ENCODE peak calls at places on chromosome 2, in six cellular contexts. E is transverse colon, H is GM23338, K is stomach, N is HL-60, C is spleen. U is an unnamed sample.

GRCh38 chr2:215367647-215368492 is 56.0 kb downstream of the ATIC start:
- DNase-seq in C (no peak), H (no peak), E (no peak), K (no peak), N (no peak), U (no peak)

GRCh38 chr2:208413931-208414330 is 7.3 kb downstream of the PTH2R start:
- DNase-seq in H (no peak), K (no peak), C (no peak), N (no peak), E (no peak), U (no peak)

GRCh38 chr2:132837764-132838163 is 167.8 kb upstream of the LYPD1 start:
- DNase-seq in N (no peak), K (no peak), E (no peak), C (no peak), H (no peak), U (no peak)

GRCh38 chr2:81242502-81242901 is 938.0 kb upstream of the LRRTM1 start:
- DNase-seq in H (peak; percentile 3), K (no peak), E (no peak), C (no peak), N (no peak), U (no peak)

GRCh38 chr2:23649819-23650218 is 264.8 kb downstream of the KLHL29 start:
- DNase-seq in H (no peak), E (no peak), C (no peak), K (no peak), N (no peak), U (no peak)

GRCh38 chr2:219803294-219803693 is 175.9 kb downstream of the SLC4A3 start:
- DNase-seq in K (no peak), C (no peak), H (no peak), E (no peak), N (peak; percentile 9), U (no peak)

GRCh38 chr2:20429528-20429927 is 17.3 kb upstream of the RHOB start:
- DNase-seq in E (peak; percentile 55), H (no peak), C (no peak), K (peak; percentile 27), N (no peak), U (no peak)

GRCh38 chr2:58533376-58533775 is 292.3 kb upstream of the FANCL start:
- DNase-seq in H (no peak), C (no peak), E (no peak), N (no peak), K (no peak), U (no peak)

GRCh38 chr2:161239416-161240109 is 68.7 kb upstream of the PSMD14 start:
- DNase-seq in N (no peak), E (no peak), K (no peak), C (peak; percentile 71), H (peak; percentile 62), U (no peak)

GRCh38 chr2:16023663-16024360 is 83.5 kb downstream of the MYCN start:
- DNase-seq in K (no peak), H (no peak), E (no peak), C (no peak), N (no peak), U (no peak)

GRCh38 chr2:169452080-169452479 is 27.2 kb upstream of the BBS5 start:
- DNase-seq in H (peak; percentile 69), E (no peak), C (no peak), N (no peak), K (no peak), U (no peak)

GRCh38 chr2:234026111-234026510 is 24.4 kb upstream of the SPP2 start:
- DNase-seq in E (no peak), H (no peak), K (no peak), C (no peak), N (no peak), U (no peak)

GRCh38 chr2:240060977-240061591 is 7.8 kb upstream of the OR6B3 start:
- DNase-seq in N (peak; percentile 40), E (peak; percentile 20), K (no peak), C (no peak), H (peak; percentile 69), U (no peak)

GRCh38 chr2:68824831-68825230 is 46.4 kb downstream of the BMP10 start:
- DNase-seq in H (no peak), K (no peak), C (no peak), E (no peak), N (no peak), U (no peak)

GRCh38 chr2:3266727-3267548 is 110.7 kb downstream of the EIPR1 start:
- DNase-seq in K (no peak), N (no peak), C (peak; percentile 38), E (no peak), H (no peak), U (peak; percentile 24)

GRCh38 chr2:217515615-217516309 is 487.0 kb downstream of the TNS1 start:
- DNase-seq in K (no peak), E (no peak), N (no peak), H (no peak), C (no peak), U (no peak)

GRCh38 chr2:102063948-102064678 is 72.4 kb downstream of the IL1R2 start:
- DNase-seq in C (peak; percentile 86), E (peak; percentile 81), N (peak; percentile 94), K (peak; percentile 81), H (peak; percentile 35), U (peak; percentile 94)

GRCh38 chr2:46335404-46335965 is 38.3 kb downstream of the EPAS1 start:
- DNase-seq in N (no peak), C (no peak), H (peak; percentile 69), E (peak; percentile 52), K (no peak), U (peak; percentile 82)

GRCh38 chr2:241112592-241112991 is 10.5 kb upstream of the MTERF4 start:
- DNase-seq in N (no peak), C (no peak), H (no peak), E (no peak), K (no peak), U (peak; percentile 38)

GRCh38 chr2:119407430-119408220 is 24.0 kb upstream of the TMEM37 start:
- DNase-seq in N (peak; percentile 52), E (peak; percentile 56), H (peak; percentile 75), K (peak; percentile 58), C (no peak), U (no peak)

GRCh38 chr2:85744771-85745601 is 8.8 kb upstream of the ATOH8 start:
- DNase-seq in K (no peak), E (peak; percentile 27), N (no peak), H (no peak), C (no peak), U (peak; percentile 84)

GRCh38 chr2:230939691-230940475 is 14.8 kb upstream of the GPR55 start:
- DNase-seq in C (peak; percentile 52), E (no peak), K (peak; percentile 14), N (no peak), H (no peak), U (no peak)

GRCh38 chr2:226524381-226524843 is 275.2 kb downstream of the IRS1 start:
- DNase-seq in E (no peak), C (no peak), H (no peak), K (no peak), N (no peak), U (no peak)

DNA sequence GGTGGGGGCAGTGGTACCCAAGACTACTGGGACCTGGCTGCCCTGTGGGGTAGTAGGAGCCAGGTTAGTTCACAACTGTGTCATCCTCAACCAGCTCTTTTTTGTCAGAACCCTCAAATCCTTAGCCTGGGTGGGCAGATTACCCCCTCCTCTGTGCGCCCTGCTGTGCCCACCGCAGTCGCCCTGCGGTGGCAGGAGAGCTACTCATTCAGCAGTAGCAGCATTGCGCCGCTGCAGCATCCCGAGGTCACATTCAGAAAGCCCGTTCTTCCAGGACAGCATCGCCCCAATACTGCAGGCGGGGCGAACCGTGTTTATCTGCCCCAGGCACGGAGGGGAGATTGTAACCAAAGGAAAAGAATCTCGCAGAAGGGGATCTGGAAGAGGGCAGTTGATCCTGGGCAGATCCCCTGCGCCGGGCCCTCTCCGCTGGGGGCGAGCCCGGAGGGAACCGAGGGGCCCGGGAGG is 13.0 kb downstream of the POU3F3 start:
- DNase-seq in H (peak; percentile 51), E (no peak), K (no peak), N (no peak), C (no peak), U (no peak)
- TF ChIP-seq POLR2AphosphoS5 in H (no peak), E (no peak), K (no peak), N (no peak), C (no peak), U (no peak)

DNA sequence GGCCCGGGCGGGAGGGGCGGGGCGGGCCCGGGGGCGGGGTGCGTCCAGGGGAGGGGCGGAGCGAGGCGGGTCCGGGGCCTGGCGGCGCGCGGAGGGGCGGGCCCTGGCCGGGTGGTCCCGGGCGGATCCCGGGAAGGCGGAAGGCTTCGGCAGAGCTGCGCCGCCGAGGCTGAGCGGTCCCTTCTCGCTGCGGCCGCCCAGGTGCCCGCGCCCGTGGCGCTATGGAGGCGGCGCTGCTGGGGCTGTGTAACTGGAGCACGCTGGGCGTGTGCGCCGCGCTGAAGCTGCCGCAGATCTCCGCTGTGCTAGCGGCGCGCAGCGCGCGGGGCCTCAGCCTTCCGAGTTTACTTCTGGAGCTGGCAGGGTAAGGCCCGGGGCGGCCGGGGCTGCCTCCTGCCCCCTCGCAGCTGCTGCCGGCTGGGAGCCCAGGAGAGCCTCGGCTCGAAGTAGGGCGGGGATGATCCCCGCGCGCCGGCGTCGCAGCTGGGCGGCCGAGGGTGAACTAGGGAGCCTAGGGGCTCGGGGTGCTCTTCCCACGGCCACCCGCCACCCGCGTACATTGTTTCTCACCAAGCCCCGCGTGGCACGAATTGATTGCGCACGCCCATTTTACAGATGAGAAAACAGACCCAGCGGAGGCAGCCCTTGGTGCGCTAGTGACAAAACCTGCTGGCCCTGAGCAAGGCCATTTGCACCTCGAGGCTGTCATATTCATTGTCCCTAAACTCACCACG is at the start of gene SLC66A3:
- DNase-seq in E (no peak), H (peak; percentile 88), K (no peak), C (peak; percentile 97), N (peak; percentile 75), U (peak; percentile 87)
- TF ChIP-seq POLR2AphosphoS5 in E (peak; percentile 81), H (peak; percentile 51), K (peak; percentile 93), C (peak; percentile 95), N (no peak), U (peak; percentile 38)

DNA sequence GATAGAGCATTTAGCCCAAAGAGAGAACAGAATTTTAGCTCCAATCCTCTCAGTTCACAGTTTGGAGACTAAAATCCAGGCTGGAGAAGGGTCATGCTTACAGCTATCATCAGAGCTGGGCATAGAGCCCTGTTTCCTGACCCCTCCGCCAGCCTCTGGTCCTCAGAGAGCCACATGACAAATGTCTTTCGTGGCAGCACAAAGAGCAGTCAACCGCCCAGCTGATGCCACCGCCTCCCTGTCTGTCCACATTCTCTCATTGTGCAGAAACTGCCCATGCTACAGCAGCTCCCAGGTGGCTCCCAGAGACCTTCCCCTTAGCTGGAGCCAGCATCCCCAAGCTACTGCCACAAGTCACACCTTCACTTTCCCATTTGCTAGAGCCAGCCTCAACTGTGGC is 7.6 kb downstream of the KCNK3 start:
- DNase-seq in N (no peak), K (no peak), E (no peak), H (no peak), C (no peak), U (no peak)
- TF ChIP-seq POLR2AphosphoS5 in N (no peak), K (no peak), E (no peak), H (no peak), C (no peak), U (no peak)

GRCh38 chr2:65662654-65663432 is 230.4 kb upstream of the SPRED2 start:
- DNase-seq in E (peak; percentile 15), K (no peak), H (no peak), N (no peak), C (no peak), U (no peak)
- TF ChIP-seq POLR2AphosphoS5 in E (peak; percentile 49), K (no peak), H (no peak), N (no peak), C (no peak), U (no peak)

DNA sequence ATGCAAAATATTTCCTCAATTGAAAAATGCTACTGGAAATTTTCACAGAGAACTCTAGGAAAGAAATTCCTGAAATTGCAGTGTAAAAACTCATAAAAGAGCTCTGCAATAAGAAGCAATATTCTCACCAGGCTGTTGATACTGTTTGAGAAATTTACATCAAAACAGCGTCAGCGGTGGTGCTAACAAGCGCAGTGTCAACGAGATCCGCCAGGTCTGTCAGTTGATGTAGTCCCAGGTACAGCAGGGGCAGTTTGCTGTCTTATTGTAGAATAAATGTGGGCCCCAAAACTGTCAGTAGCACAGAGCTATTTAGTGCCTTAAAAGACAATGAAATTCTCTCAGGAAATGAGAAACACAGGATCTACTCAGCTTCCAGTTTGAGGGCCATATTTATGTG is 611.2 kb downstream of the ARHGAP15 start:
- DNase-seq in E (no peak), C (no peak), H (no peak), K (no peak), N (no peak), U (no peak)
- TF ChIP-seq POLR2AphosphoS5 in E (no peak), C (no peak), H (no peak), K (no peak), N (no peak), U (no peak)